ENCODE peak calls at places on chromosomes 4 and X, in eight cellular contexts. G, Z, E, C, F, Q, J and K are unnamed samples.

GRCh38 chrX:110125435-110125834 is 122.5 kb downstream of the TMEM164 start:
- DNase-seq in G (no peak), E (peak), Z (no peak), C (no peak), Q (no peak), J (no peak), F (no peak), K (no peak)

GRCh38 chr4:41281038-41281634 is 24.4 kb downstream of the UCHL1 start:
- DNase-seq in E (peak), Z (peak), F (peak), Q (no peak), G (no peak), C (peak), J (no peak), K (peak)

GRCh38 chrX:42746606-42747005 is 31.4 kb downstream of the PPP1R2C start:
- DNase-seq in F (no peak), J (no peak), G (no peak), E (no peak), Z (no peak), C (no peak), Q (no peak), K (no peak)

GRCh38 chr4:98950925-98951324 is 22.0 kb upstream of the EIF4E start:
- DNase-seq in C (no peak), F (peak), J (no peak), E (no peak), Q (no peak), G (no peak), Z (no peak), K (no peak)

GRCh38 chrX:51456246-51456645 is 40.1 kb downstream of the NUDT11 start:
- DNase-seq in F (no peak), J (no peak), C (no peak), G (no peak), Q (no peak), E (no peak), Z (no peak), K (no peak)

GRCh38 chrX:154714925-154715324 is 36.0 kb downstream of the GAB3 start:
- DNase-seq in Z (peak), C (peak), G (no peak), J (no peak), F (no peak), E (peak), Q (no peak), K (peak)

GRCh38 chrX:51395807-51396728 is 63.4 kb downstream of the NUDT10 start:
- DNase-seq in J (peak), G (peak), F (no peak), Q (no peak), E (no peak), Z (no peak), C (peak), K (no peak)

GRCh38 chrX:104918122-104918521 is 302.4 kb downstream of the TEX13A start:
- DNase-seq in F (no peak), E (no peak), C (no peak), J (no peak), Q (no peak), G (no peak), Z (no peak), K (no peak)

GRCh38 chr4:46146993-46147392 is 23.1 kb upstream of the GABRG1 start:
- DNase-seq in E (no peak), G (no peak), C (no peak), Q (no peak), Z (no peak), J (no peak), F (peak), K (no peak)

GRCh38 chr4:124321370-124321769 is 391.2 kb downstream of the ANKRD50 start:
- DNase-seq in Z (no peak), E (no peak), G (no peak), F (no peak), Q (no peak), J (no peak), C (no peak), K (no peak)

GRCh38 chrX:22004866-22005265 is 27.3 kb upstream of the PHEX start:
- DNase-seq in C (no peak), Z (no peak), G (no peak), Q (no peak), J (no peak), E (no peak), F (no peak), K (no peak)

GRCh38 chr4:25301471-25301870 is 11.1 kb upstream of the ZCCHC4 start:
- DNase-seq in Z (no peak), C (no peak), E (no peak), J (no peak), F (no peak), Q (no peak), G (no peak), K (no peak)

GRCh38 chrX:53287493-53288138 is 6.2 kb upstream of the IQSEC2 start:
- DNase-seq in J (no peak), Q (no peak), C (peak), E (peak), Z (no peak), G (peak), F (peak), K (peak)

GRCh38 chrX:53073115-53073581 is 9.0 kb upstream of the TSPYL2 start:
- DNase-seq in G (no peak), F (no peak), C (no peak), J (no peak), Q (no peak), E (peak), Z (no peak), K (no peak)

GRCh38 chr4:2281575-2282343 is 19.9 kb upstream of the MXD4 start:
- DNase-seq in F (no peak), C (no peak), J (peak), E (no peak), Q (no peak), G (peak), Z (no peak), K (no peak)

GRCh38 chr4:105059337-105059736 is 87.3 kb upstream of the TET2 start:
- DNase-seq in J (no peak), E (no peak), G (no peak), Q (no peak), F (peak), Z (no peak), C (no peak), K (no peak)

GRCh38 chrX:137568741-137569469 is 3.0 kb downstream of the ZIC3 start:
- DNase-seq in C (no peak), G (no peak), E (no peak), J (no peak), Z (no peak), F (no peak), Q (no peak), K (no peak)

GRCh38 chr4:1727117-1728031 is 6.1 kb downstream of the TACC3 start:
- DNase-seq in Q (no peak), E (no peak), F (peak), Z (no peak), C (peak), J (no peak), G (no peak), K (peak)

GRCh38 chrX:153662266-153662665 is 11.3 kb downstream of the PNCK start:
- DNase-seq in C (no peak), Z (no peak), Q (no peak), J (peak), E (no peak), G (peak), F (no peak), K (no peak)

GRCh38 chr4:156191382-156191781 is 237.7 kb upstream of the CTSO start:
- DNase-seq in J (no peak), Q (no peak), G (no peak), C (no peak), Z (no peak), E (no peak), F (no peak), K (no peak)

GRCh38 chr4:106914223-106914622 is 121.9 kb downstream of the DKK2 start:
- DNase-seq in Q (no peak), C (no peak), G (no peak), J (no peak), Z (no peak), F (no peak), E (no peak), K (no peak)

GRCh38 chr4:188971125-188971524 is 831.9 kb downstream of the TRIML1 start:
- DNase-seq in J (no peak), E (no peak), Z (no peak), G (no peak), C (no peak), Q (no peak), F (peak), K (no peak)

GRCh38 chrX:135596495-135596894 is 76.0 kb downstream of the INTS6L start:
- DNase-seq in C (no peak), E (peak), Z (peak), G (peak), Q (no peak), F (peak), J (peak), K (no peak)

GRCh38 chr4:170675568-170676262 is 586.0 kb upstream of the AADAT start:
- DNase-seq in Q (no peak), F (peak), E (no peak), C (no peak), Z (no peak), J (no peak), G (no peak), K (no peak)

GRCh38 chr4:181509073-181509472 is 734.1 kb upstream of the TENM3 start:
- DNase-seq in E (no peak), F (no peak), Z (no peak), J (no peak), Q (no peak), G (no peak), C (no peak), K (no peak)

GRCh38 chr4:151565583-151565982 is 156.6 kb downstream of the FHIP1A start:
- DNase-seq in E (no peak), F (no peak), C (no peak), J (no peak), Z (no peak), G (no peak), Q (no peak), K (no peak)

GRCh38 chrX:117788339-117788738 is 328.3 kb downstream of the KLHL13 start:
- DNase-seq in C (no peak), E (no peak), F (no peak), Z (no peak), Q (no peak), G (no peak), J (no peak), K (no peak)

GRCh38 chrX:108268434-108269080 is 169.7 kb downstream of the COL4A6 start:
- DNase-seq in J (no peak), Q (no peak), C (no peak), F (peak), G (no peak), Z (no peak), E (no peak), K (no peak)

GRCh38 chr4:42715807-42716482 is 59.0 kb upstream of the ATP8A1 start:
- DNase-seq in C (no peak), Q (no peak), Z (no peak), J (no peak), F (no peak), E (no peak), G (no peak), K (no peak)

GRCh38 chr4:183919173-183919572 is 14.1 kb downstream of the STOX2 start:
- DNase-seq in F (no peak), C (no peak), Z (no peak), E (no peak), J (no peak), G (no peak), Q (no peak), K (no peak)

GRCh38 chrX:55907968-55908607 is 190.5 kb downstream of the RRAGB start:
- DNase-seq in G (peak), C (peak), Q (peak), F (peak), E (no peak), Z (no peak), J (no peak), K (no peak)